ENCODE peak calls at places on chromosomes 16 and 17, in four cellular contexts. M, X, T and Z are unnamed samples.

GRCh38 chr16:46711106-46711769 is 21.8 kb downstream of the ORC6 start:
- DNase-seq in M (no peak), T (no peak), X (no peak), Z (no peak)

GRCh38 chr16:19595043-19595767 is 39.7 kb downstream of the VPS35L start:
- DNase-seq in M (no peak), T (peak), X (no peak), Z (peak)

GRCh38 chr17:78806451-78806850 is 24.4 kb upstream of the CYTH1 start:
- DNase-seq in T (no peak), X (no peak), M (no peak), Z (no peak)

GRCh38 chr17:20116683-20117309 is 107.6 kb downstream of the SPECC1 start:
- DNase-seq in T (no peak), X (peak), M (peak), Z (no peak)

GRCh38 chr17:38560503-38561318 is 45.0 kb downstream of the SRCIN1 start:
- DNase-seq in T (no peak), X (no peak), M (peak), Z (no peak)

GRCh38 chr16:29761882-29762281 is 16.1 kb upstream of the C16orf54 start:
- DNase-seq in M (no peak), X (peak), T (no peak), Z (no peak)

GRCh38 chr16:72840591-72841381 is 207.1 kb downstream of the ZFHX3 start:
- DNase-seq in X (no peak), T (no peak), M (no peak), Z (no peak)

GRCh38 chr17:12924614-12925013 is 93.2 kb downstream of the ELAC2 start:
- DNase-seq in T (no peak), M (no peak), X (no peak), Z (no peak)

GRCh38 chr17:62919388-62919787 is 46.6 kb upstream of the TANC2 start:
- DNase-seq in T (no peak), M (no peak), X (no peak), Z (no peak)

GRCh38 chr17:1323336-1323735 is 43.9 kb downstream of the TRARG1 start:
- DNase-seq in X (no peak), M (peak), T (no peak), Z (no peak)

GRCh38 chr17:31997005-31997404 is 10.2 kb upstream of the LRRC37B start:
- DNase-seq in T (no peak), X (no peak), M (no peak), Z (no peak)

GRCh38 chr17:35184274-35184673 is 9.9 kb downstream of the SLC35G3 start:
- DNase-seq in X (no peak), T (no peak), M (no peak), Z (no peak)

GRCh38 chr16:83329466-83329865 is 478.3 kb upstream of the HSBP1 start:
- DNase-seq in X (no peak), M (no peak), T (no peak), Z (no peak)

GRCh38 chr16:66442502-66443268 is 15.6 kb downstream of the BEAN1 start:
- DNase-seq in M (no peak), X (no peak), T (no peak), Z (no peak)
- H3K4me3 ChIP-seq in M (no peak), X (no peak), T (no peak), Z (no peak)

GRCh38 chr17:50047488-50048126 is 8.3 kb upstream of the ITGA3 start:
- DNase-seq in X (no peak), T (no peak), M (no peak), Z (no peak)
- H3K4me3 ChIP-seq in X (no peak), T (no peak), M (no peak), Z (no peak)

GRCh38 chr17:40448213-40448638 is 5.0 kb downstream of the IGFBP4 start:
- DNase-seq in T (no peak), M (peak), X (peak), Z (no peak)
- H3K4me3 ChIP-seq in T (peak), M (no peak), X (no peak), Z (peak)

DNA sequence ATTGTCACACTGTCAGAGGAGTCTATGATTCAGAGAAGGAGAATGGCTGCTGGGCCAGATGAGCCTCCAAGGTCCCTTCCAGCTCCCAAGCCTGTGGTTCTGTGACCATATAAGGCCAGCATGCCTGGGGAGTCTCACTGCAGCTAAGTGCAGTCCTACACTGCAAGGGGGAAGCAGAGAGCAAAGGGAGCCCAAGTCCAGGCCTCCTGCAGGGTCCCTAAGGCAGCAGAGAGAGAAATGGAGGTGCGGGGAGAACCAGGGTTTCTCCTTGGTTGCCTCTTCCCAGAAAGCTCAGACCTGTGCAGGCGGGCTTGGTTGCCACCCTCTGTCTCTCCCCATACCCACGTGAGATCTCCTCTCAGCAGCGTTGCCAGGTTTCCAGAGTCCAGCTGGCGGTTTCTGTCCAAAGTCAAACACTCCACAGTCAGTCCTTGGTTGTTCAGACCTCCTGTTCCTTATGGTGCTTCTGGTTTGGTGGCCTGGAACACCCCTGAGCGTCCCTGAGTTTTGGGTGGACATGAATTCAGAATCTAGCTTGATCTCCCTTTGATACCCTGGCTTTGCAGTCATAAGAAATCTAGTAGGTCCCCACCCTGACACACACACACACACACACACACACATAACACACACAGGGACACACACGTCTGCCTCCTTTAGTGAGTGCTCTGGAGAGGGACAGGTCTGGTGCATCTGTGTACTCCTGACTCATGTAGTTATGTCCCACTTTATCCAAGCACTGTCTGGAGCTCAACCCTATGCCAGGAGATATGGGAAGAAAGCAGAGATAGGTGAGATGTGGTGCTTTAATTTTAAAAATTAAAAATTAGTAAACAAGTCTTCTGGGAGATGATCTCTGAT is 78.8 kb downstream of the GNAO1 start:
- DNase-seq in X (no peak), T (peak), M (no peak), Z (peak)
- H3K4me3 ChIP-seq in X (no peak), T (no peak), M (no peak), Z (no peak)

DNA sequence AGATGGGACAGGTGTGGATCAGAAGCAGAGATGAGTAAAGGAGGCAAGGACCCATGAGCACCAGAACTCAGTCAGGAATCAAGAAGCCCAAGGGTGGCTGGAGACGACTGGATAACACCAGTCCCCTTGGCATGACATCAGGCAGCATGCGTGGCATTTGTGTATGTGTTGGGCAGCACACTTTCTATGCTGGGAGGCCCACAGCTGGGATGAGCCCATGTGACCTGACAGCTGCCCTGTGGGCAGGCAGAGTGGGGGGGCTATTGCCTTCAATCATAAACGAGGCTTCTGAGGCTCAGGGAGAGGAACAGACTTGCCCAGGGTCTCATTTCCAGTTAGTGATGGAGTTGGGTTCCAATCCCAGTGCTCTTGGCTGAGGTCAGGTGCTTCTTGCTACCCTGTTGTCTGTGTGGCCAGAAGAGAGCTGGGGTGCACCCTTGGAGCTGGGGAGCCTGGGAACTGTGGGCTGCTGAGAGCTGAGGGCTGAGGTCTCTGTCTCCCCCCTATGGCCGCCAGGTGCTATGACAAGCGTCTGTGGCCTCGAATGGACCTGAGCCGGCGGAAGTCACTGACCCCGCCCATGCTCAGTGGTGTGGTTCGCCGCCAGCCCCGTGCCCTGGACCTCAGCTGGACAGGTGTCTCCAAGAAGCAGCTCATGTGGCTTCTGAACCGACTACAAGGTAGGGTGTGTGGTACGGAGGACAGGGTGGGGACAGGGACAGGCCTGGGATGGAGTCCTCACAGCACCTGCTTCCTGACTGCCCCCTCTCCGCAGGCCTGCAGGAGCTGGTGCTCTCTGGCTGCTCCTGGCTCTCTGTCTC is 7.1 kb upstream of the ORAI3 start:
- DNase-seq in X (peak), T (no peak), M (peak), Z (no peak)
- H3K4me3 ChIP-seq in X (no peak), T (no peak), M (no peak), Z (no peak)

GRCh38 chr17:73444021-73444420 is 132.2 kb upstream of the CDC42EP4 start:
- DNase-seq in X (no peak), M (no peak), T (no peak), Z (no peak)
- H3K4me3 ChIP-seq in X (no peak), M (no peak), T (no peak), Z (no peak)